ENCODE peak calls at places on chromosome 2, in ten cellular contexts. One of them, this sample, is unnamed.

GRCh38 chr2:65944213-65944612 is 490.7 kb upstream of the MEIS1 start:
- DNase-seq in GM19239: no peak
- DNase-seq in left ventricle myocardium superior: no peak
- DNase-seq in HEK293T: no peak
- DNase-seq in H1: no peak
- DNase-seq in kidney glomerular epithelial cell: no peak
- DNase-seq in activated T-cell treated with anti-CD3 and anti-CD28 coated beads, Interleukin-2, amount 50 U/mL, for 4 hours: no peak
- DNase-seq in effector CD8-positive, alpha-beta T cell: no peak
- DNase-seq in AG08396: no peak
- DNase-seq in NCI-H774: no peak
- DNase-seq in this sample: no peak

GRCh38 chr2:173851256-173851655 is 113.9 kb downstream of the SP3 start:
- DNase-seq in GM19239: no peak
- DNase-seq in left ventricle myocardium superior: peak; percentile 73
- DNase-seq in HEK293T: no peak
- DNase-seq in H1: no peak
- DNase-seq in kidney glomerular epithelial cell: no peak
- DNase-seq in activated T-cell treated with anti-CD3 and anti-CD28 coated beads, Interleukin-2, amount 50 U/mL, for 4 hours: no peak
- DNase-seq in effector CD8-positive, alpha-beta T cell: no peak
- DNase-seq in AG08396: no peak
- DNase-seq in NCI-H774: no peak
- DNase-seq in this sample: no peak

GRCh38 chr2:172845008-172845670 is 109.5 kb downstream of the RAPGEF4 start:
- DNase-seq in GM19239: no peak
- DNase-seq in left ventricle myocardium superior: no peak
- DNase-seq in HEK293T: no peak
- DNase-seq in H1: no peak
- DNase-seq in kidney glomerular epithelial cell: no peak
- DNase-seq in activated T-cell treated with anti-CD3 and anti-CD28 coated beads, Interleukin-2, amount 50 U/mL, for 4 hours: no peak
- DNase-seq in effector CD8-positive, alpha-beta T cell: no peak
- DNase-seq in AG08396: no peak
- DNase-seq in NCI-H774: peak; percentile 53
- DNase-seq in this sample: no peak

GRCh38 chr2:106160786-106161261 is 33.3 kb downstream of the UXS1 start:
- DNase-seq in GM19239: no peak
- DNase-seq in left ventricle myocardium superior: no peak
- DNase-seq in HEK293T: no peak
- DNase-seq in H1: no peak
- DNase-seq in kidney glomerular epithelial cell: no peak
- DNase-seq in activated T-cell treated with anti-CD3 and anti-CD28 coated beads, Interleukin-2, amount 50 U/mL, for 4 hours: peak; percentile 23
- DNase-seq in effector CD8-positive, alpha-beta T cell: no peak
- DNase-seq in AG08396: no peak
- DNase-seq in NCI-H774: no peak
- DNase-seq in this sample: no peak

GRCh38 chr2:172179045-172179742 is 76.5 kb upstream of the DLX2 start:
- DNase-seq in GM19239: no peak
- DNase-seq in left ventricle myocardium superior: no peak
- DNase-seq in HEK293T: no peak
- DNase-seq in H1: no peak
- DNase-seq in kidney glomerular epithelial cell: no peak
- DNase-seq in activated T-cell treated with anti-CD3 and anti-CD28 coated beads, Interleukin-2, amount 50 U/mL, for 4 hours: no peak
- DNase-seq in effector CD8-positive, alpha-beta T cell: no peak
- DNase-seq in AG08396: no peak
- DNase-seq in NCI-H774: no peak
- DNase-seq in this sample: no peak

GRCh38 chr2:68225119-68225632 is 27.2 kb downstream of the PPP3R1 start:
- DNase-seq in GM19239: no peak
- DNase-seq in left ventricle myocardium superior: no peak
- DNase-seq in HEK293T: peak; percentile 32
- DNase-seq in H1: peak; percentile 7
- DNase-seq in kidney glomerular epithelial cell: no peak
- DNase-seq in activated T-cell treated with anti-CD3 and anti-CD28 coated beads, Interleukin-2, amount 50 U/mL, for 4 hours: no peak
- DNase-seq in effector CD8-positive, alpha-beta T cell: no peak
- DNase-seq in AG08396: no peak
- DNase-seq in NCI-H774: peak; percentile 11
- DNase-seq in this sample: no peak

GRCh38 chr2:174078275-174078674 is 113.1 kb upstream of the SP3 start:
- DNase-seq in GM19239: no peak
- DNase-seq in left ventricle myocardium superior: no peak
- DNase-seq in HEK293T: no peak
- DNase-seq in H1: no peak
- DNase-seq in kidney glomerular epithelial cell: no peak
- DNase-seq in activated T-cell treated with anti-CD3 and anti-CD28 coated beads, Interleukin-2, amount 50 U/mL, for 4 hours: no peak
- DNase-seq in effector CD8-positive, alpha-beta T cell: no peak
- DNase-seq in AG08396: peak; percentile 12
- DNase-seq in NCI-H774: no peak
- DNase-seq in this sample: no peak

GRCh38 chr2:5020451-5020850 is 671.7 kb upstream of the SOX11 start:
- DNase-seq in GM19239: no peak
- DNase-seq in left ventricle myocardium superior: no peak
- DNase-seq in HEK293T: no peak
- DNase-seq in H1: no peak
- DNase-seq in kidney glomerular epithelial cell: no peak
- DNase-seq in activated T-cell treated with anti-CD3 and anti-CD28 coated beads, Interleukin-2, amount 50 U/mL, for 4 hours: no peak
- DNase-seq in effector CD8-positive, alpha-beta T cell: no peak
- DNase-seq in AG08396: no peak
- DNase-seq in NCI-H774: no peak
- DNase-seq in this sample: no peak

GRCh38 chr2:48738806-48739205 is 16.7 kb downstream of the LHCGR start:
- DNase-seq in GM19239: no peak
- DNase-seq in left ventricle myocardium superior: no peak
- DNase-seq in HEK293T: no peak
- DNase-seq in H1: no peak
- DNase-seq in kidney glomerular epithelial cell: no peak
- DNase-seq in activated T-cell treated with anti-CD3 and anti-CD28 coated beads, Interleukin-2, amount 50 U/mL, for 4 hours: no peak
- DNase-seq in effector CD8-positive, alpha-beta T cell: no peak
- DNase-seq in AG08396: peak; percentile 24
- DNase-seq in NCI-H774: no peak
- DNase-seq in this sample: no peak

GRCh38 chr2:144477943-144478283 is 42.0 kb downstream of the ZEB2 start:
- DNase-seq in GM19239: no peak
- DNase-seq in left ventricle myocardium superior: no peak
- DNase-seq in HEK293T: no peak
- DNase-seq in H1: no peak
- DNase-seq in kidney glomerular epithelial cell: peak; percentile 49
- DNase-seq in activated T-cell treated with anti-CD3 and anti-CD28 coated beads, Interleukin-2, amount 50 U/mL, for 4 hours: no peak
- DNase-seq in effector CD8-positive, alpha-beta T cell: no peak
- DNase-seq in AG08396: no peak
- DNase-seq in NCI-H774: no peak
- DNase-seq in this sample: no peak

GRCh38 chr2:169303579-169304285 is 58.6 kb downstream of the LRP2 start:
- DNase-seq in GM19239: no peak
- DNase-seq in left ventricle myocardium superior: no peak
- DNase-seq in HEK293T: no peak
- DNase-seq in H1: no peak
- DNase-seq in kidney glomerular epithelial cell: no peak
- DNase-seq in activated T-cell treated with anti-CD3 and anti-CD28 coated beads, Interleukin-2, amount 50 U/mL, for 4 hours: no peak
- DNase-seq in effector CD8-positive, alpha-beta T cell: no peak
- DNase-seq in AG08396: no peak
- DNase-seq in NCI-H774: no peak
- DNase-seq in this sample: no peak

GRCh38 chr2:85584857-85585780 is 888 bp downstream of the VAMP5 start:
- DNase-seq in GM19239: no peak
- DNase-seq in left ventricle myocardium superior: no peak
- DNase-seq in HEK293T: no peak
- DNase-seq in H1: no peak
- DNase-seq in kidney glomerular epithelial cell: peak; percentile 61
- DNase-seq in activated T-cell treated with anti-CD3 and anti-CD28 coated beads, Interleukin-2, amount 50 U/mL, for 4 hours: no peak
- DNase-seq in effector CD8-positive, alpha-beta T cell: no peak
- DNase-seq in AG08396: peak; percentile 79
- DNase-seq in NCI-H774: no peak
- DNase-seq in this sample: no peak

GRCh38 chr2:223811757-223812156 is 25.6 kb downstream of the AP1S3 start:
- DNase-seq in GM19239: no peak
- DNase-seq in left ventricle myocardium superior: no peak
- DNase-seq in HEK293T: no peak
- DNase-seq in H1: no peak
- DNase-seq in kidney glomerular epithelial cell: no peak
- DNase-seq in activated T-cell treated with anti-CD3 and anti-CD28 coated beads, Interleukin-2, amount 50 U/mL, for 4 hours: no peak
- DNase-seq in effector CD8-positive, alpha-beta T cell: no peak
- DNase-seq in AG08396: no peak
- DNase-seq in NCI-H774: no peak
- DNase-seq in this sample: no peak

GRCh38 chr2:43356774-43357173 is 130.4 kb upstream of the ZFP36L2 start:
- DNase-seq in GM19239: no peak
- DNase-seq in left ventricle myocardium superior: no peak
- DNase-seq in HEK293T: no peak
- DNase-seq in H1: no peak
- DNase-seq in kidney glomerular epithelial cell: peak; percentile 55
- DNase-seq in activated T-cell treated with anti-CD3 and anti-CD28 coated beads, Interleukin-2, amount 50 U/mL, for 4 hours: no peak
- DNase-seq in effector CD8-positive, alpha-beta T cell: no peak
- DNase-seq in AG08396: no peak
- DNase-seq in NCI-H774: no peak
- DNase-seq in this sample: no peak

GRCh38 chr2:7612969-7613368 is 695.8 kb downstream of the RNF144A start:
- DNase-seq in GM19239: no peak
- DNase-seq in left ventricle myocardium superior: no peak
- DNase-seq in HEK293T: no peak
- DNase-seq in H1: no peak
- DNase-seq in kidney glomerular epithelial cell: peak; percentile 49
- DNase-seq in activated T-cell treated with anti-CD3 and anti-CD28 coated beads, Interleukin-2, amount 50 U/mL, for 4 hours: no peak
- DNase-seq in effector CD8-positive, alpha-beta T cell: no peak
- DNase-seq in AG08396: no peak
- DNase-seq in NCI-H774: no peak
- DNase-seq in this sample: no peak

GRCh38 chr2:12560618-12561017 is 156.1 kb upstream of the TRIB2 start:
- DNase-seq in GM19239: no peak
- DNase-seq in left ventricle myocardium superior: no peak
- DNase-seq in HEK293T: no peak
- DNase-seq in H1: no peak
- DNase-seq in kidney glomerular epithelial cell: no peak
- DNase-seq in activated T-cell treated with anti-CD3 and anti-CD28 coated beads, Interleukin-2, amount 50 U/mL, for 4 hours: no peak
- DNase-seq in effector CD8-positive, alpha-beta T cell: no peak
- DNase-seq in AG08396: no peak
- DNase-seq in NCI-H774: no peak
- DNase-seq in this sample: no peak

GRCh38 chr2:47803770-47804169 is 20.8 kb downstream of the MSH6 start:
- DNase-seq in GM19239: no peak
- DNase-seq in left ventricle myocardium superior: no peak
- DNase-seq in HEK293T: no peak
- DNase-seq in H1: no peak
- DNase-seq in kidney glomerular epithelial cell: no peak
- DNase-seq in activated T-cell treated with anti-CD3 and anti-CD28 coated beads, Interleukin-2, amount 50 U/mL, for 4 hours: no peak
- DNase-seq in effector CD8-positive, alpha-beta T cell: no peak
- DNase-seq in AG08396: no peak
- DNase-seq in NCI-H774: no peak
- DNase-seq in this sample: no peak

GRCh38 chr2:77121518-77121917 is 400.7 kb downstream of the LRRTM4 start:
- DNase-seq in GM19239: no peak
- DNase-seq in left ventricle myocardium superior: no peak
- DNase-seq in HEK293T: no peak
- DNase-seq in H1: no peak
- DNase-seq in kidney glomerular epithelial cell: no peak
- DNase-seq in activated T-cell treated with anti-CD3 and anti-CD28 coated beads, Interleukin-2, amount 50 U/mL, for 4 hours: no peak
- DNase-seq in effector CD8-positive, alpha-beta T cell: no peak
- DNase-seq in AG08396: no peak
- DNase-seq in NCI-H774: no peak
- DNase-seq in this sample: no peak

GRCh38 chr2:145186303-145186702 is 666.4 kb upstream of the ZEB2 start:
- DNase-seq in GM19239: no peak
- DNase-seq in left ventricle myocardium superior: peak; percentile 32
- DNase-seq in HEK293T: no peak
- DNase-seq in H1: no peak
- DNase-seq in kidney glomerular epithelial cell: no peak
- DNase-seq in activated T-cell treated with anti-CD3 and anti-CD28 coated beads, Interleukin-2, amount 50 U/mL, for 4 hours: no peak
- DNase-seq in effector CD8-positive, alpha-beta T cell: no peak
- DNase-seq in AG08396: no peak
- DNase-seq in NCI-H774: no peak
- DNase-seq in this sample: no peak

GRCh38 chr2:10717630-10718029 is 3.8 kb upstream of the ATP6V1C2 start:
- DNase-seq in GM19239: no peak
- DNase-seq in left ventricle myocardium superior: no peak
- DNase-seq in HEK293T: no peak
- DNase-seq in H1: no peak
- DNase-seq in kidney glomerular epithelial cell: peak; percentile 12
- DNase-seq in activated T-cell treated with anti-CD3 and anti-CD28 coated beads, Interleukin-2, amount 50 U/mL, for 4 hours: no peak
- DNase-seq in effector CD8-positive, alpha-beta T cell: no peak
- DNase-seq in AG08396: peak; percentile 74
- DNase-seq in NCI-H774: no peak
- DNase-seq in this sample: peak; percentile 2

GRCh38 chr2:11656671-11657101 is 13.3 kb downstream of the NTSR2 start:
- DNase-seq in GM19239: no peak
- DNase-seq in left ventricle myocardium superior: no peak
- DNase-seq in HEK293T: no peak
- DNase-seq in H1: no peak
- DNase-seq in kidney glomerular epithelial cell: no peak
- DNase-seq in activated T-cell treated with anti-CD3 and anti-CD28 coated beads, Interleukin-2, amount 50 U/mL, for 4 hours: no peak
- DNase-seq in effector CD8-positive, alpha-beta T cell: no peak
- DNase-seq in AG08396: no peak
- DNase-seq in NCI-H774: no peak
- DNase-seq in this sample: no peak

GRCh38 chr2:38509322-38509946 is 93.3 kb downstream of the HNRNPLL start:
- DNase-seq in GM19239: no peak
- DNase-seq in left ventricle myocardium superior: no peak
- DNase-seq in HEK293T: no peak
- DNase-seq in H1: no peak
- DNase-seq in kidney glomerular epithelial cell: peak; percentile 59
- DNase-seq in activated T-cell treated with anti-CD3 and anti-CD28 coated beads, Interleukin-2, amount 50 U/mL, for 4 hours: no peak
- DNase-seq in effector CD8-positive, alpha-beta T cell: no peak
- DNase-seq in AG08396: no peak
- DNase-seq in NCI-H774: no peak
- DNase-seq in this sample: no peak

GRCh38 chr2:29518988-29519925 is 402.1 kb downstream of the ALK start:
- DNase-seq in GM19239: no peak
- DNase-seq in left ventricle myocardium superior: no peak
- DNase-seq in HEK293T: no peak
- DNase-seq in H1: no peak
- DNase-seq in kidney glomerular epithelial cell: peak; percentile 75
- DNase-seq in activated T-cell treated with anti-CD3 and anti-CD28 coated beads, Interleukin-2, amount 50 U/mL, for 4 hours: no peak
- DNase-seq in effector CD8-positive, alpha-beta T cell: no peak
- DNase-seq in AG08396: peak; percentile 60
- DNase-seq in NCI-H774: no peak
- DNase-seq in this sample: peak; percentile 54

GRCh38 chr2:18001671-18002070 is 123.2 kb downstream of the KCNS3 start:
- DNase-seq in GM19239: no peak
- DNase-seq in left ventricle myocardium superior: no peak
- DNase-seq in HEK293T: no peak
- DNase-seq in H1: no peak
- DNase-seq in kidney glomerular epithelial cell: no peak
- DNase-seq in activated T-cell treated with anti-CD3 and anti-CD28 coated beads, Interleukin-2, amount 50 U/mL, for 4 hours: no peak
- DNase-seq in effector CD8-positive, alpha-beta T cell: no peak
- DNase-seq in AG08396: no peak
- DNase-seq in NCI-H774: no peak
- DNase-seq in this sample: no peak

GRCh38 chr2:176126929-176127768 is 2.4 kb upstream of the HOXD8 start:
- DNase-seq in GM19239: no peak
- DNase-seq in left ventricle myocardium superior: peak; percentile 70
- DNase-seq in HEK293T: no peak
- DNase-seq in H1: no peak
- DNase-seq in kidney glomerular epithelial cell: peak; percentile 66
- DNase-seq in activated T-cell treated with anti-CD3 and anti-CD28 coated beads, Interleukin-2, amount 50 U/mL, for 4 hours: peak; percentile 71
- DNase-seq in effector CD8-positive, alpha-beta T cell: peak; percentile 56
- DNase-seq in AG08396: peak; percentile 76
- DNase-seq in NCI-H774: peak; percentile 36
- DNase-seq in this sample: peak; percentile 29

GRCh38 chr2:157874278-157874825 is 1.8 kb downstream of the ACVR1 start:
- DNase-seq in GM19239: no peak
- DNase-seq in left ventricle myocardium superior: peak; percentile 68
- DNase-seq in HEK293T: no peak
- DNase-seq in H1: no peak
- DNase-seq in kidney glomerular epithelial cell: no peak
- DNase-seq in activated T-cell treated with anti-CD3 and anti-CD28 coated beads, Interleukin-2, amount 50 U/mL, for 4 hours: no peak
- DNase-seq in effector CD8-positive, alpha-beta T cell: no peak
- DNase-seq in AG08396: no peak
- DNase-seq in NCI-H774: no peak
- DNase-seq in this sample: no peak

GRCh38 chr2:170177950-170178781 is at the start of gene MYO3B:
- DNase-seq in GM19239: no peak
- DNase-seq in left ventricle myocardium superior: no peak
- DNase-seq in HEK293T: no peak
- DNase-seq in H1: no peak
- DNase-seq in kidney glomerular epithelial cell: peak; percentile 16
- DNase-seq in activated T-cell treated with anti-CD3 and anti-CD28 coated beads, Interleukin-2, amount 50 U/mL, for 4 hours: no peak
- DNase-seq in effector CD8-positive, alpha-beta T cell: no peak
- DNase-seq in AG08396: no peak
- DNase-seq in NCI-H774: peak; percentile 25
- DNase-seq in this sample: no peak

This sample was measured in AG04450.